ENCODE peak calls at places on chromosomes 11 and 22, in seven cellular contexts. X, L, T, V, P, Z and Q are unnamed samples. For H3K9me3, the result is how much of the 10 kb centered on the place peaks cover.

GRCh38 chr22:44181912-44182590 is 1.3 kb downstream of the PARVG start:
- ATAC-seq in X (peak), L (no peak), T (peak), V (no peak), P (no peak), Z (no peak), Q (no peak)

GRCh38 chr11:1749787-1750351 is 526 bp downstream of the IFITM10 start:
- ATAC-seq in X (no peak), L (peak), T (no peak), V (no peak), P (peak), Z (no peak), Q (no peak)

GRCh38 chr11:93080146-93080759 is 110.8 kb downstream of the MTNR1B start:
- ATAC-seq in X (no peak), L (no peak), T (no peak), V (no peak), P (no peak), Z (no peak), Q (no peak)

GRCh38 chr11:28098257-28098656 is 9.7 kb downstream of the KIF18A start:
- ATAC-seq in X (no peak), L (no peak), T (no peak), V (no peak), P (no peak), Z (no peak), Q (no peak)

GRCh38 chr11:125429174-125429707 is 66.8 kb downstream of the FEZ1 start:
- ATAC-seq in X (no peak), L (peak), T (peak), V (peak), P (peak), Z (peak), Q (no peak)

GRCh38 chr11:114121744-114122504 is 62.4 kb downstream of the ZBTB16 start:
- ATAC-seq in X (no peak), L (no peak), T (no peak), V (no peak), P (no peak), Z (no peak), Q (no peak)

GRCh38 chr11:10984742-10985141 is 126.9 kb upstream of the ZBED5 start:
- ATAC-seq in X (no peak), L (no peak), T (no peak), V (no peak), P (no peak), Z (no peak), Q (no peak)

GRCh38 chr11:126102436-126102894 is 39.8 kb upstream of the CDON start:
- ATAC-seq in X (peak), L (peak), T (peak), V (no peak), P (no peak), Z (peak), Q (peak)

GRCh38 chr11:117457031-117457785 is 129.6 kb downstream of the CEP164 start:
- ATAC-seq in X (no peak), L (no peak), T (peak), V (no peak), P (no peak), Z (peak), Q (no peak)

GRCh38 chr11:72274435-72274834 is 30.5 kb upstream of the PHOX2A start:
- ATAC-seq in X (no peak), L (no peak), T (no peak), V (no peak), P (no peak), Z (no peak), Q (no peak)

GRCh38 chr22:45645150-45645525 is 26.5 kb upstream of the ATXN10 start:
- ATAC-seq in X (no peak), L (peak), T (no peak), V (peak), P (peak), Z (peak), Q (peak)

GRCh38 chr22:23844739-23845202 is 6.0 kb upstream of the DERL3 start:
- ATAC-seq in X (no peak), L (no peak), T (peak), V (no peak), P (no peak), Z (no peak), Q (no peak)

GRCh38 chr22:41913842-41914534 is 886 bp downstream of the SHISA8 start:
- ATAC-seq in X (no peak), L (no peak), T (no peak), V (peak), P (no peak), Z (no peak), Q (no peak)

GRCh38 chr11:134120143-134120850 is 51.4 kb downstream of the JAM3 start:
- ATAC-seq in X (no peak), L (no peak), T (no peak), V (no peak), P (no peak), Z (peak), Q (peak)

GRCh38 chr11:121472310-121472709 is 19.5 kb upstream of the SORL1-AS1 start:
- ATAC-seq in X (no peak), L (no peak), T (no peak), V (no peak), P (no peak), Z (no peak), Q (no peak)

GRCh38 chr11:128658499-128658898 is 35.4 kb upstream of the FLI1 start:
- ATAC-seq in X (no peak), L (no peak), T (peak), V (no peak), P (no peak), Z (no peak), Q (no peak)

GRCh38 chr11:83310718-83311117 is 24.6 kb upstream of the CCDC90B start:
- ATAC-seq in X (no peak), L (no peak), T (no peak), V (no peak), P (no peak), Z (no peak), Q (no peak)

GRCh38 chr11:114171257-114172054 is 111.9 kb downstream of the ZBTB16 start:
- ATAC-seq in X (peak), L (peak), T (no peak), V (no peak), P (no peak), Z (no peak), Q (peak)

GRCh38 chr22:32175751-32176644 is 16.9 kb upstream of the C22orf42 start:
- ATAC-seq in X (no peak), L (no peak), T (no peak), V (no peak), P (no peak), Z (no peak), Q (no peak)

GRCh38 chr11:24155792-24156191 is 341.1 kb upstream of the LUZP2 start:
- ATAC-seq in X (peak), L (peak), T (peak), V (no peak), P (no peak), Z (no peak), Q (no peak)

GRCh38 chr22:46378499-46379300 is 43.2 kb downstream of the TRMU start:
- ATAC-seq in X (no peak), L (peak), T (no peak), V (no peak), P (no peak), Z (no peak), Q (no peak)

GRCh38 chr11:108538022-108538424 is 39.8 kb upstream of the POGLUT3 start:
- ATAC-seq in X (peak), L (no peak), T (no peak), V (no peak), P (no peak), Z (no peak), Q (no peak)

GRCh38 chr11:30314625-30315024 is 8.3 kb upstream of the ARL14EP start:
- ATAC-seq in X (no peak), L (no peak), T (no peak), V (peak), P (no peak), Z (no peak), Q (no peak)

GRCh38 chr11:83502041-83502440 is 215.9 kb upstream of the CCDC90B start:
- ATAC-seq in X (no peak), L (no peak), T (no peak), V (no peak), P (no peak), Z (no peak), Q (no peak)

GRCh38 chr11:31761636-31762035 is 49.5 kb downstream of the PAX6 start:
- ATAC-seq in X (no peak), L (no peak), T (no peak), V (peak), P (no peak), Z (no peak), Q (no peak)

GRCh38 chr11:134008593-134008992 is 51.8 kb upstream of the IGSF9B start:
- ATAC-seq in X (no peak), L (no peak), T (peak), V (peak), P (peak), Z (no peak), Q (peak)

GRCh38 chr11:128448487-128448886 is 138.9 kb downstream of the ETS1 start:
- ATAC-seq in X (peak), L (peak), T (no peak), V (peak), P (peak), Z (no peak), Q (no peak)

GRCh38 chr11:62401356-62401755 is 17.5 kb upstream of the SCGB1A1 start:
- ATAC-seq in X (no peak), L (no peak), T (no peak), V (no peak), P (no peak), Z (no peak), Q (no peak)

GRCh38 chr11:62400760-62401159 is 18.1 kb upstream of the SCGB1A1 start:
- ATAC-seq in X (no peak), L (peak), T (no peak), V (no peak), P (no peak), Z (no peak), Q (peak)

GRCh38 chr11:62399172-62399867 is 19.5 kb upstream of the SCGB1A1 start:
- ATAC-seq in X (no peak), L (peak), T (no peak), V (no peak), P (no peak), Z (no peak), Q (no peak)

GRCh38 chr11:62400281-62400680 is 18.6 kb upstream of the SCGB1A1 start:
- ATAC-seq in X (no peak), L (no peak), T (no peak), V (no peak), P (no peak), Z (no peak), Q (no peak)

DNA sequence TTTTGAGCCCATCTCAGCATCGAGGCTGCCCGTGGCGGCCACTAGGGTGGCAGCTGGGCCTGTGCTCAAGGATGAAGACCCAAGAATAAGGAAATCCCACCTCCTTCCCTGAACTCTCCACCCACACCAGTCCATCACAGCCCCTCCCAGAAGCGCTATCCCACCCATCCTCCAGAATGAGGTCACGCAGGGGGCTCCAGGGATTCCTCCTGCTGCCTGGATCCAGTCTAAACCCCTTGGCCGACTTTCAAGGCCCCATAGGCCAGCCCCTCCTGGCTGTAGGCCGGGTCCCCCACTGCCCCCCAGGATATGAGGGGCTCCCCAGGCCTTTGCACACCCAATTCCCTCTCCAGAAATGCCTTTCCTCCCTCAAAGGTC is 19.0 kb upstream of the SCGB1A1 start:
- ATAC-seq in X (no peak), L (no peak), T (no peak), V (no peak), P (no peak), Z (no peak), Q (no peak)
- TF ChIP-seq POLR2AphosphoS5 in X (no peak), L (no peak), T (no peak), V (no peak), P (no peak), Z (no peak), Q (no peak)

DNA sequence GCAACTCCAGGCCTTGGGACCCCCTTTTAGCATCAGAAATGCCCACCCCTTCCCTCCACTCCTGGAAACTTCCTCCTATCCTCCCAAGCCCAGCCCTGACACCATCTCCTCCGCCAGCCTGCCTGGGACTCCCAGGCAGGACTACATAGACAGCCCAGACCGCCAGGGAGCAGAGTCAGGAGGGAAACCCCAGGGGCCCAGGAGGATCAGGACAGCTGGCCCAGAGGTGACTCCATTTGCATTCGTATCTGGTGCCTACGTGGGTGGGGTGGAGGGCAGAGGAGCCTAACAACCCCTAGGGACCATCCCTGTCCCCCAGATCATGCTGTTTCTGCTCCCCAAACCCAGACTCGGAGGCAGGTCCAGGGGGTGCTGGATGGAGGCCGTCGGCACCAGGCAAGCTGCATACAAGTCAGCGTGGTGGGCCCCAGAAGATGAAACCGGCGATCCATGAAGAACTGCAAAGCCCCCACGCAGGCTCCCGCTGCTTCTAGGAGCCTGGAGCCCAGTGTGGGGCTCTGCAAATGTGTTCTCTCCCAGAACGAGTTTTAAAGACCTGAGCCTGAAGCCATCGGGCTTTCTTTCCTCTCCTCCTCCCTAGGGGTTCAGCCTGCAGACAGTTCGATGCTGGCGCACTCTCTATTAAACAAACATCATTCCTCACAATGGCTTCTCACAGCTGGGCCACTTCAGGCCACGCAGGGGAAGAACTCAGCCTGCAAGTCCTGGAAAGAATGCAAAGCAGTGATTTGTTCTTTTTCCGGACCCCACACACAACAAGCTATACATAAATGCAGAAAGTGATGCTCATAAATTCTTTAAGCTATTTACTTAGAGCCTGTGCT is 1506.8 kb downstream of the BRD1 start:
- ATAC-seq in X (no peak), L (peak), T (no peak), V (no peak), P (no peak), Z (no peak), Q (no peak)
- H3K9me3 ChIP-seq in X (under half), L (under half), T (under half), V (under half), P (under half), Z (under half), Q (under half)

DNA sequence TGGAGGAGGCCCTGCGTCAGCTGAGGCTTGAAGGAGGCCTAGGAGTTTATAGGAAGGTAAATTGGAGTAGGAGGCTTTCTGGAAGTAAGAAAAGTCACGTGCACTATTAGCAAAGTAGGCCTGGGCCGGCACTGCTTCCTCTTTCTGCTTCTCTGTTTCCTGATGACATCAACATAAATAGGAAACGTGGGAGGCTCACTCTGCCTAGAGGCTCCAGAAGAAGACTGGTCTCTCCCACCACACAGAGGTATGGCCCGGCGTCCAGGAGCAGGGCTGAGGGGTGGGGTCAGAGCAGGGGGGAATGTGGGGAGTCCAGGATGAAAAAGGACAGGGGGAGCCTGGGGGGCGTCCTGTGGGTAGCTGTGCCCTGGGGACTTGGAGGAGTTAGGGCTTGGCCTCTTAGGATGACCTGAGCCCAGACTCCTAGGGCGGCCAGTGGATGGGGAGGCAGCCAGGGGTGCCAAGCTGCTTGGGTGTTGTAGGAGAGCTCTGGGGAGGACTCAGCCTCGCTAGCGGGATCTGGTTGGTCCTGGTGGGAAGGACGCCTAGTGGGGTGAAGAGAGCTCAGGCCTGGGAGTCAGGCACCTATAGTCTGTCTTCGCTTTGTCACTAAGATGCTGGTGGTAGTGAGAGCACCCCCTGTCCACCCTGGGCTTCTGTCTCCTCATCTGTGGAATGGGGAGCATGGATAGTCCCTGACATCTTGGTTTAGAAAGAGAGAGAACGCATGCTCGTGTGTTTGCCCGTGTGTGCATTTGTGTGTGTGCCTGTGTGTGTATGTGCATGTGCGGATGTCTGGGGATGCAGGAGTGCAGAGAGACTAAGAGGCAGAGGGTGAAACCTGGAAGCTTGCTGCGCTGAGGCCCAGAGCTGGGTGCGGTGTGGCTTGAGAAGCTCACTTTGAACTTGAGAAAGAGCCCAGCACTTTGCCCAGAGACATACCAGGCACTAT is at the start of gene CSF2RB:
- ATAC-seq in X (peak), L (no peak), T (peak), V (no peak), P (no peak), Z (peak), Q (peak)
- H3K4me3 ChIP-seq in X (no peak), L (no peak), T (peak), V (no peak), P (no peak), Z (no peak), Q (no peak)

GRCh38 chr22:19478466-19479357 is at the start of gene UFD1:
- ATAC-seq in X (peak), L (peak), T (peak), V (peak), P (peak), Z (peak), Q (peak)

GRCh38 chr22:19480173-19480568 is 451 bp downstream of the CDC45 start:
- ATAC-seq in X (no peak), L (peak), T (peak), V (peak), P (peak), Z (peak), Q (no peak)

GRCh38 chr22:19478086-19478392 is 954 bp downstream of the UFD1 start:
- ATAC-seq in X (no peak), L (no peak), T (no peak), V (no peak), P (no peak), Z (no peak), Q (no peak)

GRCh38 chr22:19480789-19481188 is 1.1 kb downstream of the CDC45 start:
- ATAC-seq in X (no peak), L (no peak), T (no peak), V (no peak), P (no peak), Z (no peak), Q (no peak)

DNA sequence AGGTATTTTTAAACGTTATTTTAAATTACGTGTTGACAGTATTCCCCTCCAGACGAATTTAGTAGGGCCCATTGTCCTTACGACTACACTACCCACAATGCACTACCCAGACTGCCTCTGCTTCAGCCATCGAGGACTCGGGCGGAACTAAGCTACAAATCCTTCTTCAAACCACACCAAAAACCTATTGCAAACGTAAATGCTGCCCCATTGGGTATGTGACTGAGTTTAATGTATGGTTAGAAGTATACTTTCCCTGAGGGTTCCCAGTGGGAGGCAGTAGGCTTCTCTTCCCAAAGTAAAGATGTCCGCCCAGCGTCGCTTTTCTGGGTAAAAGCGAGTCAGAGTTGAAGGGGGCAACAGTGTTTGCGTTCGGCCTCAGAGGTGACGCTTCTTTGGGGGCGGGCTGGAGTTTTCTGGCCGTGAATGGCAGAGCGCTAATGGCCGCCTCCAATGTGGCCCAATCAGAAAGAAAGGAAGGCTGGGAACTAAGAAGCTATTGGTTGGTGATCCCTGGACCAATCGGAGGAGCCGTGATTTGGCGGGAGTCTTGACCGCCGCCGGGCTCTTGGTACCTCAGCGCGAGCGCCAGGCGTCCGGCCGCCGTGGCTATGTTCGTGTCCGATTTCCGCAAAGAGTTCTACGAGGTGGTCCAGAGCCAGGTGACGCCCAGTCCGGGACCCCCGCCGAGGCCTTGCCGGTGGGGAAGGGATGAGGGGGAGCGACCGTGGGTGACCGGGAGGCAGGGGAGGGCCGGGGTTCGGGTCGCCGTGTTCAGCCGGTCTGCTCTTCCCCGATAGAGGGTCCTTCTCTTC is at the start of gene CDC45:
- ATAC-seq in X (peak), L (peak), T (peak), V (peak), P (peak), Z (peak), Q (peak)
- TF ChIP-seq POLR2AphosphoS5 in X (no peak), L (peak), T (peak), V (peak), P (peak), Z (no peak), Q (peak)